ENCODE peak calls at places on chromosomes 11 and 22, in four cellular contexts. X is T-cell; F is HS-5; K is activated CD4-positive, alpha-beta T cell treated with anti-CD3 and anti-CD28 coated beads for 4 hours. O is an unnamed sample.

GRCh38 chr11:828501-829115 is 889 bp downstream of the CRACR2B start:
- DNase-seq in X (no peak), F (no peak), K (no peak), O (no peak)

GRCh38 chr11:60169264-60169915 is 13.5 kb downstream of the MS4A6A start:
- DNase-seq in K (no peak), X (no peak), F (no peak), O (no peak)

GRCh38 chr11:83918471-83918870 is 632.3 kb upstream of the CCDC90B start:
- DNase-seq in X (no peak), F (no peak), K (no peak), O (no peak)

GRCh38 chr11:363948-364761 is 5.1 kb upstream of the B4GALNT4 start:
- DNase-seq in K (peak; percentile 63), F (peak; percentile 13), X (peak; percentile 59), O (peak; percentile 69)

GRCh38 chr11:102085864-102086551 is 24.2 kb upstream of the YAP1 start:
- DNase-seq in X (no peak), F (no peak), K (no peak), O (no peak)

GRCh38 chr22:45612451-45612901 is 59.2 kb upstream of the ATXN10 start:
- DNase-seq in F (peak; percentile 49), X (peak; percentile 1), K (peak; percentile 5), O (peak; percentile 11)

GRCh38 chr11:121391914-121392313 is 60.2 kb upstream of the SORL1 start:
- DNase-seq in K (no peak), X (no peak), F (no peak), O (no peak)

GRCh38 chr22:38951734-38952133 is 5.7 kb upstream of the APOBEC3A start:
- DNase-seq in F (no peak), K (no peak), X (no peak), O (no peak)

GRCh38 chr11:1889941-1890855 is 1.5 kb downstream of the PRR33 start:
- DNase-seq in F (no peak), X (no peak), K (no peak), O (no peak)

GRCh38 chr11:109309153-109309552 is 112.8 kb upstream of the C11orf87 start:
- DNase-seq in X (no peak), F (no peak), K (no peak), O (no peak)

GRCh38 chr11:111077938-111078337 is 167.6 kb upstream of the POU2AF2 start:
- DNase-seq in K (no peak), X (no peak), F (no peak), O (no peak)

GRCh38 chr11:92932023-92932422 is 37.4 kb upstream of the MTNR1B start:
- DNase-seq in K (no peak), F (no peak), X (no peak), O (no peak)

GRCh38 chr22:45034156-45034555 is 24.4 kb upstream of the PHF21B start:
- DNase-seq in K (no peak), F (no peak), X (no peak), O (no peak)

GRCh38 chr22:34812631-34813030 is 253.3 kb upstream of the ISX start:
- DNase-seq in X (no peak), K (no peak), F (no peak), O (no peak)

GRCh38 chr11:66090288-66090687 is 20.2 kb downstream of the PACS1 start:
- DNase-seq in X (no peak), F (no peak), K (no peak), O (no peak)

GRCh38 chr11:70575396-70576060 is 177.2 kb downstream of the CTTN start:
- DNase-seq in F (no peak), K (no peak), X (no peak), O (no peak)

GRCh38 chr11:110730773-110731172 is 18.5 kb upstream of the ARHGAP20 start:
- DNase-seq in K (no peak), X (no peak), F (no peak), O (no peak)

GRCh38 chr11:99960536-99960935 is 726.6 kb upstream of the ARHGAP42 start:
- DNase-seq in K (no peak), F (no peak), X (no peak), O (no peak)

GRCh38 chr22:29702931-29703594 is 16.7 kb upstream of the CABP7 start:
- DNase-seq in X (no peak), K (no peak), F (no peak), O (no peak)

GRCh38 chr11:64974124-64974523 is 2.2 kb upstream of the MAJIN start:
- DNase-seq in F (no peak), K (no peak), X (no peak), O (no peak)